ENCODE peak calls at places on chromosomes 1 and 21, in five cellular contexts. One of them, this sample, is unnamed.

GRCh38 chr1:32040711-32041110 is 27.0 kb downstream of the KHDRBS1 start:
- DNase-seq in NCI-H2081 treated with DMSO at 0.1 percent for 48 hours: no peak
- DNase-seq in cardiac muscle cell: peak; percentile 23
- DNase-seq in activated CD8-positive, alpha-beta memory T cell treated with anti-CD3 and anti-CD28 coated beads for 24 hours: no peak
- DNase-seq in ACHN: no peak
- DNase-seq in this sample: no peak

GRCh38 chr21:38140192-38140905 is 116.4 kb upstream of the KCNJ15 start:
- DNase-seq in activated CD8-positive, alpha-beta memory T cell treated with anti-CD3 and anti-CD28 coated beads for 24 hours: no peak
- DNase-seq in NCI-H2081 treated with DMSO at 0.1 percent for 48 hours: no peak
- DNase-seq in cardiac muscle cell: peak; percentile 71
- DNase-seq in ACHN: no peak
- DNase-seq in this sample: no peak

GRCh38 chr1:220843481-220844011 is 35.7 kb upstream of the HLX start:
- DNase-seq in ACHN: no peak
- DNase-seq in NCI-H2081 treated with DMSO at 0.1 percent for 48 hours: no peak
- DNase-seq in cardiac muscle cell: peak; percentile 57
- DNase-seq in activated CD8-positive, alpha-beta memory T cell treated with anti-CD3 and anti-CD28 coated beads for 24 hours: no peak
- DNase-seq in this sample: no peak

GRCh38 chr1:231106347-231106746 is 55.5 kb upstream of the TRIM67 start:
- DNase-seq in activated CD8-positive, alpha-beta memory T cell treated with anti-CD3 and anti-CD28 coated beads for 24 hours: no peak
- DNase-seq in NCI-H2081 treated with DMSO at 0.1 percent for 48 hours: no peak
- DNase-seq in cardiac muscle cell: peak; percentile 84
- DNase-seq in ACHN: no peak
- DNase-seq in this sample: no peak

GRCh38 chr1:38454236-38454635 is 405.3 kb downstream of the RRAGC start:
- DNase-seq in activated CD8-positive, alpha-beta memory T cell treated with anti-CD3 and anti-CD28 coated beads for 24 hours: no peak
- DNase-seq in ACHN: no peak
- DNase-seq in NCI-H2081 treated with DMSO at 0.1 percent for 48 hours: no peak
- DNase-seq in cardiac muscle cell: no peak
- DNase-seq in this sample: no peak

GRCh38 chr1:184112176-184112948 is 60.8 kb downstream of the TSEN15 start:
- DNase-seq in activated CD8-positive, alpha-beta memory T cell treated with anti-CD3 and anti-CD28 coated beads for 24 hours: no peak
- DNase-seq in ACHN: no peak
- DNase-seq in cardiac muscle cell: no peak
- DNase-seq in NCI-H2081 treated with DMSO at 0.1 percent for 48 hours: no peak
- DNase-seq in this sample: no peak

GRCh38 chr1:31003613-31004230 is 61.8 kb downstream of the PUM1 start:
- DNase-seq in activated CD8-positive, alpha-beta memory T cell treated with anti-CD3 and anti-CD28 coated beads for 24 hours: no peak
- DNase-seq in cardiac muscle cell: no peak
- DNase-seq in NCI-H2081 treated with DMSO at 0.1 percent for 48 hours: no peak
- DNase-seq in ACHN: no peak
- DNase-seq in this sample: no peak

GRCh38 chr1:241605146-241605805 is 34.9 kb downstream of the CHML start:
- DNase-seq in cardiac muscle cell: peak; percentile 25
- DNase-seq in ACHN: peak; percentile 47
- DNase-seq in activated CD8-positive, alpha-beta memory T cell treated with anti-CD3 and anti-CD28 coated beads for 24 hours: no peak
- DNase-seq in NCI-H2081 treated with DMSO at 0.1 percent for 48 hours: no peak
- DNase-seq in this sample: no peak

GRCh38 chr1:202159534-202160371 is 649 bp downstream of the PTPN7 start:
- DNase-seq in ACHN: no peak
- DNase-seq in cardiac muscle cell: no peak
- DNase-seq in NCI-H2081 treated with DMSO at 0.1 percent for 48 hours: no peak
- DNase-seq in activated CD8-positive, alpha-beta memory T cell treated with anti-CD3 and anti-CD28 coated beads for 24 hours: peak; percentile 89
- DNase-seq in this sample: no peak

GRCh38 chr1:205492201-205492667 is 12.2 kb upstream of the CDK18 start:
- DNase-seq in ACHN: peak; percentile 43
- DNase-seq in cardiac muscle cell: no peak
- DNase-seq in NCI-H2081 treated with DMSO at 0.1 percent for 48 hours: peak; percentile 58
- DNase-seq in activated CD8-positive, alpha-beta memory T cell treated with anti-CD3 and anti-CD28 coated beads for 24 hours: no peak
- DNase-seq in this sample: no peak

GRCh38 chr1:161333166-161333565 is 19.0 kb downstream of the SDHC start:
- DNase-seq in NCI-H2081 treated with DMSO at 0.1 percent for 48 hours: no peak
- DNase-seq in activated CD8-positive, alpha-beta memory T cell treated with anti-CD3 and anti-CD28 coated beads for 24 hours: no peak
- DNase-seq in ACHN: no peak
- DNase-seq in cardiac muscle cell: no peak
- DNase-seq in this sample: no peak

GRCh38 chr1:225146478-225146877 is 217.0 kb downstream of the DNAH14 start:
- DNase-seq in cardiac muscle cell: no peak
- DNase-seq in activated CD8-positive, alpha-beta memory T cell treated with anti-CD3 and anti-CD28 coated beads for 24 hours: no peak
- DNase-seq in NCI-H2081 treated with DMSO at 0.1 percent for 48 hours: no peak
- DNase-seq in ACHN: no peak
- DNase-seq in this sample: no peak

GRCh38 chr1:42340898-42341297 is 5.9 kb upstream of the FOXJ3 start:
- DNase-seq in cardiac muscle cell: no peak
- DNase-seq in NCI-H2081 treated with DMSO at 0.1 percent for 48 hours: peak; percentile 89
- DNase-seq in activated CD8-positive, alpha-beta memory T cell treated with anti-CD3 and anti-CD28 coated beads for 24 hours: no peak
- DNase-seq in ACHN: no peak
- DNase-seq in this sample: no peak

GRCh38 chr1:94622757-94623156 is 81.2 kb upstream of the F3 start:
- DNase-seq in ACHN: peak; percentile 13
- DNase-seq in cardiac muscle cell: peak; percentile 79
- DNase-seq in NCI-H2081 treated with DMSO at 0.1 percent for 48 hours: no peak
- DNase-seq in activated CD8-positive, alpha-beta memory T cell treated with anti-CD3 and anti-CD28 coated beads for 24 hours: no peak
- DNase-seq in this sample: no peak

GRCh38 chr21:41601573-41602371 is 93.8 kb upstream of the TMPRSS2 start:
- DNase-seq in ACHN: peak; percentile 14
- DNase-seq in cardiac muscle cell: peak; percentile 35
- DNase-seq in activated CD8-positive, alpha-beta memory T cell treated with anti-CD3 and anti-CD28 coated beads for 24 hours: no peak
- DNase-seq in NCI-H2081 treated with DMSO at 0.1 percent for 48 hours: no peak
- DNase-seq in this sample: no peak

GRCh38 chr1:205827623-205828022 is 14.6 kb upstream of the SLC41A1 start:
- DNase-seq in NCI-H2081 treated with DMSO at 0.1 percent for 48 hours: no peak
- DNase-seq in ACHN: no peak
- DNase-seq in cardiac muscle cell: no peak
- DNase-seq in activated CD8-positive, alpha-beta memory T cell treated with anti-CD3 and anti-CD28 coated beads for 24 hours: peak; percentile 37
- DNase-seq in this sample: no peak

GRCh38 chr1:109444376-109444775 is 18.1 kb upstream of the PSMA5 start:
- DNase-seq in ACHN: no peak
- DNase-seq in cardiac muscle cell: no peak
- DNase-seq in NCI-H2081 treated with DMSO at 0.1 percent for 48 hours: no peak
- DNase-seq in activated CD8-positive, alpha-beta memory T cell treated with anti-CD3 and anti-CD28 coated beads for 24 hours: no peak
- DNase-seq in this sample: no peak

GRCh38 chr21:44304846-44305245 is 5.0 kb downstream of the PFKL start:
- DNase-seq in cardiac muscle cell: peak; percentile 56
- DNase-seq in activated CD8-positive, alpha-beta memory T cell treated with anti-CD3 and anti-CD28 coated beads for 24 hours: no peak
- DNase-seq in NCI-H2081 treated with DMSO at 0.1 percent for 48 hours: no peak
- DNase-seq in ACHN: peak; percentile 48
- DNase-seq in this sample: no peak

GRCh38 chr21:44687671-44688070 is 5.7 kb upstream of the KRTAP12-1 start:
- DNase-seq in cardiac muscle cell: no peak
- DNase-seq in ACHN: no peak
- DNase-seq in activated CD8-positive, alpha-beta memory T cell treated with anti-CD3 and anti-CD28 coated beads for 24 hours: no peak
- DNase-seq in NCI-H2081 treated with DMSO at 0.1 percent for 48 hours: no peak
- DNase-seq in this sample: no peak

GRCh38 chr1:66933887-66934700 is 9.3 kb downstream of the MIER1 start:
- DNase-seq in activated CD8-positive, alpha-beta memory T cell treated with anti-CD3 and anti-CD28 coated beads for 24 hours: no peak
- DNase-seq in ACHN: peak; percentile 49
- DNase-seq in cardiac muscle cell: no peak
- DNase-seq in NCI-H2081 treated with DMSO at 0.1 percent for 48 hours: no peak
- DNase-seq in this sample: no peak

This sample was measured in type B pancreatic cell.